ENCODE peak calls at places on chromosomes 1 and 21, in nine cellular contexts. L, G, X, D, H, T, P, I and F are unnamed samples.

GRCh38 chr1:115781343-115781742 is 12.8 kb upstream of the CASQ2 start:
- DNase-seq in L (no peak), G (no peak), X (no peak), D (no peak), H (no peak), T (no peak), P (no peak), I (no peak), F (no peak)

GRCh38 chr1:20462397-20462796 is 23.6 kb downstream of the CAMK2N1 start:
- DNase-seq in L (no peak), G (no peak), X (no peak), D (peak), H (no peak), T (no peak), P (no peak), I (no peak), F (no peak)

GRCh38 chr1:45272943-45273342 is 53.8 kb upstream of the HPDL start:
- DNase-seq in L (no peak), G (peak), X (no peak), D (no peak), H (no peak), T (no peak), P (no peak), I (no peak), F (no peak)

GRCh38 chr1:54596756-54597155 is 26.6 kb downstream of the FAM151A start:
- DNase-seq in L (no peak), G (no peak), X (no peak), D (no peak), H (no peak), T (no peak), P (no peak), I (no peak), F (no peak)

GRCh38 chr1:170095976-170096725 is 21.7 kb upstream of the KIFAP3 start:
- DNase-seq in L (no peak), G (no peak), X (no peak), D (no peak), H (no peak), T (peak), P (no peak), I (no peak), F (peak)

GRCh38 chr1:28067523-28068090 is 20.8 kb downstream of the EYA3 start:
- DNase-seq in L (no peak), G (no peak), X (no peak), D (no peak), H (peak), T (no peak), P (no peak), I (no peak), F (no peak)

GRCh38 chr1:162360874-162361260 is 15.8 kb downstream of the SPATA46 start:
- DNase-seq in L (no peak), G (no peak), X (no peak), D (no peak), H (no peak), T (no peak), P (no peak), I (no peak), F (no peak)

GRCh38 chr21:41664881-41665765 is 101.7 kb downstream of the RIPK4 start:
- DNase-seq in L (no peak), G (no peak), X (no peak), D (no peak), H (no peak), T (no peak), P (no peak), I (no peak), F (peak)

GRCh38 chr1:60573726-60574409 is 500.3 kb upstream of the C1orf87 start:
- DNase-seq in L (no peak), G (peak), X (no peak), D (no peak), H (peak), T (no peak), P (no peak), I (no peak), F (no peak)